ENCODE peak calls at places on chromosomes 2 and 18, in eight cellular contexts. M is A549, Y is B cell, H is cardiac muscle cell, P is upper lobe of right lung, I is AG04450, O is lower lobe of right lung, S is endothelial cell. J is an unnamed sample.

GRCh38 chr18:55228191-55228590 is 268.9 kb upstream of the CCDC68 start:
- DNase-seq in M (no peak), Y (no peak), H (no peak), P (no peak), I (peak), O (no peak), S (no peak), J (no peak)

GRCh38 chr18:64244571-64244970 is 95.7 kb upstream of the LINC00305 start:
- DNase-seq in M (no peak), Y (peak), H (no peak), P (no peak), I (no peak), O (no peak), S (peak), J (no peak)

GRCh38 chr2:196546151-196546919 is 93.2 kb upstream of the CCDC150 start:
- DNase-seq in M (no peak), Y (no peak), H (no peak), P (no peak), I (no peak), O (no peak), S (no peak), J (no peak)

GRCh38 chr18:9731380-9731779 is 23.3 kb downstream of the RAB31 start:
- DNase-seq in M (no peak), Y (no peak), H (no peak), P (no peak), I (no peak), O (no peak), S (no peak), J (peak)

GRCh38 chr2:218008060-218009040 is 5.6 kb upstream of the TNS1 start:
- DNase-seq in M (no peak), Y (no peak), H (no peak), P (no peak), I (no peak), O (no peak), S (no peak), J (no peak)

GRCh38 chr2:104923665-104924064 is 69.8 kb downstream of the POU3F3 start:
- DNase-seq in M (no peak), Y (no peak), H (no peak), P (no peak), I (no peak), O (no peak), S (no peak), J (no peak)

GRCh38 chr2:69387770-69388481 is 899 bp upstream of the GFPT1 start:
- DNase-seq in M (no peak), Y (no peak), H (peak), P (no peak), I (no peak), O (no peak), S (no peak), J (no peak)

GRCh38 chr18:8314123-8314522 is 295.1 kb upstream of the RAB12 start:
- DNase-seq in M (no peak), Y (no peak), H (no peak), P (no peak), I (no peak), O (no peak), S (no peak), J (no peak)

GRCh38 chr18:24632158-24632988 is 171.9 kb downstream of the HRH4 start:
- DNase-seq in M (no peak), Y (no peak), H (no peak), P (no peak), I (no peak), O (no peak), S (no peak), J (no peak)

GRCh38 chr2:126495189-126495588 is 160.8 kb upstream of the GYPC start:
- DNase-seq in M (no peak), Y (no peak), H (no peak), P (no peak), I (no peak), O (no peak), S (no peak), J (no peak)

GRCh38 chr18:6044773-6045172 is 149.5 kb upstream of the TMEM200C start:
- DNase-seq in M (no peak), Y (no peak), H (no peak), P (no peak), I (no peak), O (no peak), S (no peak), J (no peak)

GRCh38 chr2:237159006-237159897 is 73.6 kb downstream of the COPS8 start:
- DNase-seq in M (no peak), Y (no peak), H (no peak), P (no peak), I (no peak), O (no peak), S (no peak), J (no peak)

GRCh38 chr18:46809145-46809544 is 52.3 kb upstream of the ST8SIA5 start:
- DNase-seq in M (no peak), Y (no peak), H (no peak), P (no peak), I (no peak), O (no peak), S (no peak), J (no peak)

GRCh38 chr2:177651833-177652232 is 259.3 kb downstream of the AGPS start:
- DNase-seq in M (no peak), Y (no peak), H (peak), P (no peak), I (no peak), O (no peak), S (peak), J (no peak)

GRCh38 chr2:86622409-86622877 is 1.2 kb downstream of the RNF103 start:
- DNase-seq in M (no peak), Y (peak), H (peak), P (peak), I (no peak), O (peak), S (peak), J (no peak)

GRCh38 chr2:875687-876615 is 74.7 kb upstream of the SNTG2 start:
- DNase-seq in M (no peak), Y (no peak), H (no peak), P (no peak), I (no peak), O (no peak), S (peak), J (no peak)

GRCh38 chr2:207276858-207277257 is 111.1 kb upstream of the KLF7 start:
- DNase-seq in M (no peak), Y (no peak), H (no peak), P (no peak), I (no peak), O (no peak), S (no peak), J (no peak)

GRCh38 chr18:76260941-76261472 is 234.0 kb downstream of the ZNF516 start:
- DNase-seq in M (no peak), Y (no peak), H (no peak), P (no peak), I (no peak), O (no peak), S (no peak), J (no peak)

GRCh38 chr2:202555354-202555753 is 79.4 kb upstream of the FAM117B start:
- DNase-seq in M (no peak), Y (no peak), H (no peak), P (no peak), I (no peak), O (no peak), S (no peak), J (no peak)

GRCh38 chr2:138276367-138276766 is 225.2 kb upstream of the SPOPL start:
- DNase-seq in M (no peak), Y (no peak), H (no peak), P (no peak), I (no peak), O (no peak), S (no peak), J (no peak)

GRCh38 chr2:224106794-224107193 is 67.7 kb upstream of the SERPINE2 start:
- DNase-seq in M (no peak), Y (no peak), H (no peak), P (no peak), I (no peak), O (no peak), S (no peak), J (no peak)

GRCh38 chr18:62372156-62372555 is 47.0 kb downstream of the TNFRSF11A start:
- DNase-seq in M (no peak), Y (no peak), H (no peak), P (no peak), I (no peak), O (no peak), S (no peak), J (no peak)

GRCh38 chr18:57439985-57440330 is 4.8 kb downstream of the ONECUT2 start:
- DNase-seq in M (no peak), Y (no peak), H (no peak), P (no peak), I (no peak), O (no peak), S (no peak), J (no peak)

GRCh38 chr18:56574827-56575226 is 63.6 kb downstream of the TXNL1 start:
- DNase-seq in M (no peak), Y (no peak), H (no peak), P (no peak), I (no peak), O (no peak), S (no peak), J (no peak)

GRCh38 chr18:2958819-2959298 is 54.1 kb downstream of the LPIN2 start:
- DNase-seq in M (no peak), Y (no peak), H (no peak), P (no peak), I (no peak), O (no peak), S (no peak), J (no peak)

GRCh38 chr2:235601960-235602704 is 108.3 kb downstream of the AGAP1 start:
- DNase-seq in M (no peak), Y (no peak), H (no peak), P (no peak), I (no peak), O (no peak), S (no peak), J (no peak)

GRCh38 chr2:54575379-54575888 is 119.3 kb downstream of the SPTBN1 start:
- DNase-seq in M (no peak), Y (no peak), H (no peak), P (no peak), I (no peak), O (no peak), S (no peak), J (no peak)

GRCh38 chr18:811192-812122 is 585 bp downstream of the YES1 start:
- DNase-seq in M (peak), Y (no peak), H (peak), P (peak), I (no peak), O (peak), S (peak), J (no peak)

GRCh38 chr2:64873472-64873924 is 115.7 kb upstream of the SLC1A4 start:
- DNase-seq in M (peak), Y (peak), H (peak), P (peak), I (no peak), O (peak), S (peak), J (no peak)

GRCh38 chr2:236862961-236863728 is 222.5 kb upstream of the COPS8 start:
- DNase-seq in M (no peak), Y (no peak), H (no peak), P (no peak), I (peak), O (no peak), S (no peak), J (peak)

GRCh38 chr2:27308359-27308875 is at the start of gene UCN:
- DNase-seq in M (no peak), Y (no peak), H (peak), P (no peak), I (no peak), O (peak), S (peak), J (no peak)

GRCh38 chr2:78585849-78586248 is 439.7 kb upstream of the REG3G start:
- DNase-seq in M (no peak), Y (no peak), H (no peak), P (no peak), I (no peak), O (no peak), S (no peak), J (no peak)

GRCh38 chr2:115214050-115214449 is 771.6 kb downstream of the DPP10 start:
- DNase-seq in M (no peak), Y (no peak), H (no peak), P (no peak), I (no peak), O (no peak), S (no peak), J (no peak)

GRCh38 chr2:205654878-205655601 is 27.3 kb upstream of the NRP2 start:
- DNase-seq in M (no peak), Y (no peak), H (no peak), P (no peak), I (no peak), O (no peak), S (no peak), J (peak)

GRCh38 chr2:75549401-75550253 is 11.1 kb downstream of the EVA1A start:
- DNase-seq in M (no peak), Y (no peak), H (no peak), P (no peak), I (no peak), O (no peak), S (no peak), J (no peak)

GRCh38 chr2:46803911-46804670 is 111.5 kb downstream of the MCFD2 start:
- DNase-seq in M (no peak), Y (no peak), H (no peak), P (no peak), I (peak), O (no peak), S (no peak), J (peak)

GRCh38 chr2:47471429-47472116 is 68.6 kb downstream of the MSH2 start:
- DNase-seq in M (no peak), Y (no peak), H (no peak), P (no peak), I (no peak), O (no peak), S (no peak), J (no peak)

GRCh38 chr2:122019729-122020128 is 264.3 kb downstream of the TSN start:
- DNase-seq in M (no peak), Y (no peak), H (no peak), P (no peak), I (no peak), O (no peak), S (no peak), J (peak)

GRCh38 chr2:4763009-4763408 is 929.2 kb upstream of the SOX11 start:
- DNase-seq in M (no peak), Y (no peak), H (peak), P (no peak), I (no peak), O (no peak), S (peak), J (no peak)
- TF ChIP-seq CTCF in M (no peak), Y (no peak), H (no peak), P (peak), I (no peak), O (no peak), S (no peak), J (peak)

GRCh38 chr2:233480490-233481202 is 85.9 kb downstream of the USP40 start:
- DNase-seq in M (no peak), Y (no peak), H (no peak), P (peak), I (no peak), O (peak), S (no peak), J (no peak)
- TF ChIP-seq CTCF in M (no peak), Y (no peak), H (no peak), P (peak), I (peak), O (peak), S (no peak), J (no peak)

DNA sequence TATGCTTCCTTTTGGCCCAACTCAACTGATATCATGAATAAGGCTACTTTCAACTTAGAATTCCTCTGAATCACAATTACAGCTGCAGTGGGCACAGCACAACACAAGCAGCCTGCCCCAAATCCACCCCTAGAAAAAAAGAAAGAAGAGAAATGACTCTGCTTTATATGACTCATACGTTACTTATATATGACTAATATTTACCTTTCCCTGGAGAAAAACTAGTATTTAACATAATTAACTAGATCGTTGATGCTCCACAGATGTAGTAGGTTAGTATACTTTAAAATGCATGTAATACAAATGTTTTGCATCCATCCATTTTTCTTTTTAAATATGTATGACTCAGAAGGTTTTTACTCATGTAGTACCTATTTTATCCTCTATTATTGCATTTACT is 133.3 kb upstream of the UNC80 start:
- DNase-seq in M (peak), Y (no peak), H (no peak), P (no peak), I (peak), O (no peak), S (no peak), J (peak)
- TF ChIP-seq CTCF in M (no peak), Y (no peak), H (no peak), P (no peak), I (no peak), O (no peak), S (no peak), J (no peak)

GRCh38 chr2:74104839-74105238 is 42.9 kb downstream of the BOLA3 start:
- DNase-seq in M (no peak), Y (no peak), H (no peak), P (no peak), I (no peak), O (no peak), S (no peak), J (no peak)
- TF ChIP-seq CTCF in M (no peak), Y (peak), H (no peak), P (peak), I (peak), O (peak), S (no peak), J (no peak)

GRCh38 chr2:41414486-41415230 is 633.2 kb upstream of the PKDCC start:
- DNase-seq in M (peak), Y (no peak), H (peak), P (no peak), I (no peak), O (no peak), S (peak), J (no peak)
- TF ChIP-seq CTCF in M (peak), Y (no peak), H (peak), P (peak), I (peak), O (peak), S (peak), J (peak)

DNA sequence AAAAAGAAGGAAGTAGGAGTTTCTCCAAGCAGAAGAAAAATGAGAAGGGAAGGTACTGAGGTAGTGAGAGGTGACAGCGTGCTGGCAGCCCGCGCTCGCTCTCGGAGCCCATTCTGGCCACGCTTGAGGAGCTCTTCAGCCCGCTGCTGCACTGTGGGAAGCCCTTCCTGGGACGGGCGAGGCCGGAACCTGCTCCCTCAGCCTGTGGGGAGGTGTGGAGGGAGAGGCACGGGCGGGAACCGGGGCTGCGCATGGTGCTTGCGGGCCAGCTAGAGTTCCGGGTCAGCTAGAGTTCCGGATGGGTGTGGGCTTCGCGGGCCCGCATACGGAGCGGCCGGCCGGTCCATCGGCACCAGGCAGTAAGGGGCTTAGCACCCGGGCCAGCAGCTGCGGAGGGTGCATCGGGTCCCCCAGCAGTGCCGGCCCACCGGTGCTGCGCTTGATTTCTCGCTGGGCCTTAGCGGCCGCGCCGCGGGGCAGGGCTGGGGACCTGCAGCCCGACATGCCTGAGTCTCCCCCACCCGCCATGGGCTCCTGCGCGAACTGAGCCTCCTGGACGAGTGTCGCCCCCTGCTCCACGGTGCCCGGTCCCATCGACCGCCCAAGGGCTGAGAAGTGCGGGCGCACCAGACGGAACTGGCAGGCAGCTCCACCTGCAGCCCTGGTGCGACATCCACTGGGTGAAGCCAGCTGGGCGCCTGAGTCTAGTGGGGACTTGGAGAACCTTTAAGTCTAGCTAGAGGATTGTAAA is 11.1 kb upstream of the CYS1 start:
- DNase-seq in M (no peak), Y (peak), H (no peak), P (peak), I (no peak), O (peak), S (no peak), J (no peak)
- TF ChIP-seq CTCF in M (no peak), Y (no peak), H (no peak), P (no peak), I (no peak), O (no peak), S (no peak), J (no peak)

DNA sequence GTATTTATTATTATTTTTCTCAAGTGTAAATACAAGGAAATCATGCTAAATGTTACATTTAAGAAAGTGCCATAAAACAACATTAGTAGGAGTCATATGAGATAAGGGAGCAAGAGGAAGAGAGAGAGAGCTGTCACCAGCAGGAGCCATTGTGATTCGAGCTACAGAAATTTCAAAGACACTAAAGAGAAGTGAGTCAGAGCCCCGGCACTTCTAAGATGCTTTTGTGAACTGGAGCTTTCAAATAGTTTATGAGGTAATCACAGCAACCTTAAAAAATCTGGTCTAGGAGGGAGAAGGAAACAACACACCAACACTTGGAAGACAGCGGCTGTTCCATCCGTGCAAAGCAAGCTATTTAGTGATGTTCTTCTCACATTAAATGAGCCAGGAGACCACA is 382.8 kb upstream of the SALL3 start:
- DNase-seq in M (no peak), Y (no peak), H (no peak), P (no peak), I (no peak), O (no peak), S (no peak), J (no peak)
- TF ChIP-seq CTCF in M (no peak), Y (no peak), H (no peak), P (no peak), I (no peak), O (no peak), S (no peak), J (no peak)

J was measured in kidney epithelial cell.